ENCODE peak calls at places on chromosome 15, in four cellular contexts. One of them, this sample, is unnamed.

GRCh38 chr15:37586976-37587375 is 347.5 kb upstream of the TMCO5A start:
- DNase-seq in PC-3: no peak
- DNase-seq in endodermal cell: no peak
- DNase-seq in psoas muscle: no peak
- DNase-seq in this sample: peak; percentile 51

GRCh38 chr15:59946084-59946483 is 58.0 kb upstream of the FOXB1 start:
- DNase-seq in endodermal cell: no peak
- DNase-seq in psoas muscle: no peak
- DNase-seq in PC-3: no peak
- DNase-seq in this sample: no peak

GRCh38 chr15:95557226-95558046 is 773.1 kb upstream of the NR2F2 start:
- DNase-seq in psoas muscle: no peak
- DNase-seq in PC-3: peak; percentile 92
- DNase-seq in endodermal cell: no peak
- DNase-seq in this sample: peak; percentile 89

GRCh38 chr15:90097475-90097874 is 4.8 kb downstream of the IDH2 start:
- DNase-seq in endodermal cell: no peak
- DNase-seq in psoas muscle: no peak
- DNase-seq in PC-3: no peak
- DNase-seq in this sample: no peak

GRCh38 chr15:75836953-75837321 is 6.3 kb upstream of the UBE2Q2 start:
- DNase-seq in endodermal cell: no peak
- DNase-seq in psoas muscle: peak; percentile 30
- DNase-seq in PC-3: peak; percentile 71
- DNase-seq in this sample: peak; percentile 84

GRCh38 chr15:66045542-66045941 is 176.3 kb downstream of the RAB11A start:
- DNase-seq in endodermal cell: no peak
- DNase-seq in PC-3: no peak
- DNase-seq in psoas muscle: no peak
- DNase-seq in this sample: no peak

GRCh38 chr15:59283717-59284336 is 77.2 kb downstream of the LDHAL6B start:
- DNase-seq in endodermal cell: no peak
- DNase-seq in psoas muscle: no peak
- DNase-seq in PC-3: peak; percentile 98
- DNase-seq in this sample: no peak

GRCh38 chr15:100995471-100996430 is 76.6 kb downstream of the LRRK1 start:
- DNase-seq in PC-3: no peak
- DNase-seq in endodermal cell: no peak
- DNase-seq in psoas muscle: no peak
- DNase-seq in this sample: no peak

GRCh38 chr15:34470091-34470490 is 32.5 kb upstream of the GOLGA8A start:
- DNase-seq in endodermal cell: no peak
- DNase-seq in PC-3: no peak
- DNase-seq in psoas muscle: no peak
- DNase-seq in this sample: no peak

DNA sequence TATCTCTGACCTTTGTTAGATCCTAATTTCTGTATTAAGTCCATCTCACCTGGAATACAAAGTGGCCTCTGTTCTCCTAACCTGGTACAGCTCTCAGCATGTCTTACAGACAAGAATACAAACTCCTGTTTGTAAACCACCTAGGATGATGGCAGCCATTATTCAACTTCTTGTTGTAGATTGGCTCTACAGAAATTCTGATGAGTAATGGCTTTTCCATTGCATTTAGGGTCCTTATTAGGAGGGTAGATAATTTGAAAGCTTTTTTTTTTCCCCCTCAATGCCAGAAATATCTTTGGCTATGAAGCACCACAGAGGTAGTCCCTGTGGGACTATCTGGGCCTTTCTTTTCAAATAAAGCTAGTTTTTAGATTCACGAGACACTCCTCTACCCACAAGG is 9.8 kb downstream of the NR2E3 start:
- DNase-seq in endodermal cell: no peak
- DNase-seq in PC-3: no peak
- DNase-seq in psoas muscle: no peak
- DNase-seq in this sample: no peak
- TF ChIP-seq CTCF in endodermal cell: no peak
- TF ChIP-seq CTCF in PC-3: no peak
- TF ChIP-seq CTCF in psoas muscle: no peak
- TF ChIP-seq CTCF in this sample: no peak

DNA sequence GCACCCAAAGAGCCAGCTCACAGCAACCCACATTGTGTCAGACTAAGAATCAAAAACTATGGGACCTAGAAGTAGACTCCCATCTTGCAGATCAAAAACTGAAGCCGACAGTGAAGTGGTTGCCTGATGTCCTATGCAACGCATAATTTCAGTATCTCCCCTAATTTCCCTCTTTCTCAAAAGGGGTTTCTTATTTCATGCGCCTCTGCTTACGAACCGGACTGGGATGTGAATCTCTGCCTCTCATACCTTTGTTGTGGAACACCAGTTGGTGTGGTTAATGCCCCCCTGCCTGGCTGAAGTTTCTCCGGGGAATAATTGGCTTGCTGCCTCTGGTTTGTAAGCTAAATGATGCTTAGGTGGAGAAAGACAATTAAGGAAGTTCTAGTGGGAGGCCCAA is 514 bp upstream of the FAM174B start:
- DNase-seq in endodermal cell: peak; percentile 45
- DNase-seq in PC-3: no peak
- DNase-seq in psoas muscle: no peak
- DNase-seq in this sample: no peak
- H3K4me3 ChIP-seq in endodermal cell: peak overlapping the region; percentile 79
- H3K4me3 ChIP-seq in PC-3: peak overlapping the region; percentile 74
- H3K4me3 ChIP-seq in psoas muscle: peak overlapping the region; percentile 73
- H3K4me3 ChIP-seq in this sample: no peak overlapping the region

DNA sequence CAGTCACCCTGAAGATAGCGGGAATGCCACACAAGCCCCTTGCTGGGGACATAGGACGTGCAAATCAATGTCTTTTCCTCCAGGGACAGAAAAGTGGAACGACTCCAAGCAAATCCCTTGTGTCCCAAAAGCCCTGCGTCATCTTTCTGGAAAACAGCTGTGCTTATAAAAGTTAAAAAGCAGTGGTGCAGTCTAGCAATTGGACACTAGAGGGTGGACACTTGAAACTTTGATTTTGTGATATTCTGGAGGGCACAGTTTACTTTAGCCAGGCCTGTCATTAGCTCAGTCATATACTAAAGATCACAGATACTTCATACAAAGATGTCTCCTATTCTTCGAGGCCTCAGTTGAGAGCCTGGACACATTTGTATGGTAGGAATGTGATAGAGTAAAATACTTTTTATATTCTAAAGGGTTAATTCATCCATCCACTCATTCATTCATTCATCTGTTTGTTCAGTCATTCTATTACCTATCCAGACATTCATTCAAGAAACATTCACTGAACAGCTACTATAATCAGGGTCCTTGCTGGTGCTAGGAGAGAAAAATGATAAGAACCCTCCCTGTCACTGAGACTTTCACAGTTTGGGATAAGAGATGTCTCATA is 63.8 kb upstream of the ANKRD34C start:
- DNase-seq in PC-3: peak; percentile 57
- DNase-seq in psoas muscle: no peak
- DNase-seq in endodermal cell: no peak
- DNase-seq in this sample: peak; percentile 10
- TF ChIP-seq CTCF in PC-3: peak; percentile 66
- TF ChIP-seq CTCF in psoas muscle: peak; percentile 26
- TF ChIP-seq CTCF in endodermal cell: peak; percentile 57
- TF ChIP-seq CTCF in this sample: peak; percentile 53

GRCh38 chr15:63553388-63553791 is 43.8 kb upstream of the FBXL22 start:
- DNase-seq in endodermal cell: no peak
- DNase-seq in PC-3: peak; percentile 61
- DNase-seq in psoas muscle: no peak
- DNase-seq in this sample: peak; percentile 97
- H3K4me3 ChIP-seq in endodermal cell: no peak overlapping the region
- H3K4me3 ChIP-seq in PC-3: no peak overlapping the region
- H3K4me3 ChIP-seq in psoas muscle: no peak overlapping the region
- H3K4me3 ChIP-seq in this sample: peak overlapping the region; percentile 19

DNA sequence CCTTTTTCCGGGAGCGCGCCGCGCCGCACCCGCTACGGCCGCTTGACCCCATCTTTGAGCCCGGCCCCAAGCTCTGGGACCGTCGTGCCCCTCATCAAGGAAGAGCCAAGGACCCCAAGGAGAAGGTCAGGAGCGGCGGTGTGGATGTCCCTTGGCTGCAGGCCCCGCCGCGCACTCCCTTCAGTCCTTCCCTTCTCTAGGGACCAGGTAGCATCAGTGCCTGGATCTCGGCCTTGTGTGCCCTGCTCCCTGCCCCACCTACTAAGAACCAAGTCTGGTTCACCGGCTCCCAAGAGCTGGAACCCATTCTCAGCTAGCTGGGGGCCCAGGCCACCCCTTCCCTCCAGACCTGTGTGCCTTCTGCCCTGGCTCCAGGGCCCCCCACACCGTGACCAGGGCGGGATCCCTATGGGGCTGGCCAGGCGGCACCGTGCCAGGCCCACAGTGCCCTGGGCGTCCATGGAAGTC is 69.3 kb upstream of the CGNL1 start:
- DNase-seq in PC-3: no peak
- DNase-seq in endodermal cell: no peak
- DNase-seq in psoas muscle: no peak
- DNase-seq in this sample: no peak
- TF ChIP-seq CTCF in PC-3: peak; percentile 16
- TF ChIP-seq CTCF in endodermal cell: peak; percentile 17
- TF ChIP-seq CTCF in psoas muscle: no peak
- TF ChIP-seq CTCF in this sample: no peak

This sample was measured in AG10803.